ENCODE peak calls at places on chromosomes 6 and 20, in nine cellular contexts. One of them, this sample, is unnamed.

GRCh38 chr6:169869301-169869700 is 117.9 kb downstream of the ERMARD start:
- DNase-seq in left ventricle myocardium superior: no peak
- DNase-seq in SHP77 treated with DMSO at 0.1 percent for 48 hours: no peak
- DNase-seq in T1000: no peak
- DNase-seq in HL-60: no peak
- DNase-seq in NCI-H2081: no peak
- DNase-seq in type B pancreatic cell: peak; percentile 39
- DNase-seq in SK-MEL-5: no peak
- DNase-seq in stomach: no peak
- DNase-seq in this sample: no peak

GRCh38 chr20:22584922-22585785 is 782 bp upstream of the FOXA2 start:
- DNase-seq in left ventricle myocardium superior: no peak
- DNase-seq in SHP77 treated with DMSO at 0.1 percent for 48 hours: peak; percentile 74
- DNase-seq in T1000: no peak
- DNase-seq in HL-60: no peak
- DNase-seq in NCI-H2081: peak; percentile 67
- DNase-seq in type B pancreatic cell: no peak
- DNase-seq in SK-MEL-5: no peak
- DNase-seq in stomach: peak; percentile 57
- DNase-seq in this sample: no peak

GRCh38 chr6:835476-836160 is 142.7 kb upstream of the EXOC2 start:
- DNase-seq in left ventricle myocardium superior: peak; percentile 31
- DNase-seq in SHP77 treated with DMSO at 0.1 percent for 48 hours: no peak
- DNase-seq in T1000: no peak
- DNase-seq in HL-60: no peak
- DNase-seq in NCI-H2081: no peak
- DNase-seq in type B pancreatic cell: no peak
- DNase-seq in SK-MEL-5: no peak
- DNase-seq in stomach: no peak
- DNase-seq in this sample: no peak

GRCh38 chr6:12288844-12289654 is 1.1 kb upstream of the EDN1 start:
- DNase-seq in left ventricle myocardium superior: no peak
- DNase-seq in SHP77 treated with DMSO at 0.1 percent for 48 hours: no peak
- DNase-seq in T1000: peak; percentile 41
- DNase-seq in HL-60: no peak
- DNase-seq in NCI-H2081: peak; percentile 14
- DNase-seq in type B pancreatic cell: no peak
- DNase-seq in SK-MEL-5: peak; percentile 69
- DNase-seq in stomach: peak; percentile 62
- DNase-seq in this sample: peak; percentile 46

GRCh38 chr6:117414770-117415169 is 11.0 kb downstream of the ROS1 start:
- DNase-seq in left ventricle myocardium superior: no peak
- DNase-seq in SHP77 treated with DMSO at 0.1 percent for 48 hours: peak; percentile 46
- DNase-seq in T1000: no peak
- DNase-seq in HL-60: no peak
- DNase-seq in NCI-H2081: no peak
- DNase-seq in type B pancreatic cell: no peak
- DNase-seq in SK-MEL-5: no peak
- DNase-seq in stomach: no peak
- DNase-seq in this sample: no peak

GRCh38 chr6:139369568-139370046 is 4.8 kb downstream of the CITED2 start:
- DNase-seq in left ventricle myocardium superior: no peak
- DNase-seq in SHP77 treated with DMSO at 0.1 percent for 48 hours: peak; percentile 9
- DNase-seq in T1000: peak; percentile 15
- DNase-seq in HL-60: no peak
- DNase-seq in NCI-H2081: peak; percentile 32
- DNase-seq in type B pancreatic cell: no peak
- DNase-seq in SK-MEL-5: peak; percentile 56
- DNase-seq in stomach: no peak
- DNase-seq in this sample: no peak

GRCh38 chr20:43191946-43192847 is 2.5 kb upstream of the PTPRT start:
- DNase-seq in left ventricle myocardium superior: no peak
- DNase-seq in SHP77 treated with DMSO at 0.1 percent for 48 hours: no peak
- DNase-seq in T1000: no peak
- DNase-seq in HL-60: no peak
- DNase-seq in NCI-H2081: no peak
- DNase-seq in type B pancreatic cell: no peak
- DNase-seq in SK-MEL-5: peak; percentile 54
- DNase-seq in stomach: no peak
- DNase-seq in this sample: no peak

GRCh38 chr20:43669332-43669731 is 2.4 kb downstream of the MYBL2 start:
- DNase-seq in left ventricle myocardium superior: no peak
- DNase-seq in SHP77 treated with DMSO at 0.1 percent for 48 hours: no peak
- DNase-seq in T1000: peak; percentile 46
- DNase-seq in HL-60: no peak
- DNase-seq in NCI-H2081: no peak
- DNase-seq in type B pancreatic cell: no peak
- DNase-seq in SK-MEL-5: no peak
- DNase-seq in stomach: peak; percentile 49
- DNase-seq in this sample: no peak

GRCh38 chr6:11043961-11044711 is at the start of gene ELOVL2:
- DNase-seq in left ventricle myocardium superior: peak; percentile 71
- DNase-seq in SHP77 treated with DMSO at 0.1 percent for 48 hours: no peak
- DNase-seq in T1000: peak; percentile 70
- DNase-seq in HL-60: peak; percentile 27
- DNase-seq in NCI-H2081: peak; percentile 54
- DNase-seq in type B pancreatic cell: peak; percentile 81
- DNase-seq in SK-MEL-5: peak; percentile 74
- DNase-seq in stomach: no peak
- DNase-seq in this sample: peak; percentile 43

GRCh38 chr6:137780447-137781034 is 86.5 kb upstream of the TNFAIP3 start:
- DNase-seq in left ventricle myocardium superior: no peak
- DNase-seq in SHP77 treated with DMSO at 0.1 percent for 48 hours: no peak
- DNase-seq in T1000: no peak
- DNase-seq in HL-60: no peak
- DNase-seq in NCI-H2081: no peak
- DNase-seq in type B pancreatic cell: no peak
- DNase-seq in SK-MEL-5: no peak
- DNase-seq in stomach: no peak
- DNase-seq in this sample: no peak

GRCh38 chr20:35710039-35710438 is 10.8 kb downstream of the ROMO1 start:
- DNase-seq in left ventricle myocardium superior: no peak
- DNase-seq in SHP77 treated with DMSO at 0.1 percent for 48 hours: no peak
- DNase-seq in T1000: no peak
- DNase-seq in HL-60: no peak
- DNase-seq in NCI-H2081: no peak
- DNase-seq in type B pancreatic cell: no peak
- DNase-seq in SK-MEL-5: no peak
- DNase-seq in stomach: no peak
- DNase-seq in this sample: no peak

GRCh38 chr6:108432792-108433191 is 127.9 kb upstream of the FOXO3 start:
- DNase-seq in left ventricle myocardium superior: no peak
- DNase-seq in SHP77 treated with DMSO at 0.1 percent for 48 hours: no peak
- DNase-seq in T1000: no peak
- DNase-seq in HL-60: no peak
- DNase-seq in NCI-H2081: no peak
- DNase-seq in type B pancreatic cell: no peak
- DNase-seq in SK-MEL-5: no peak
- DNase-seq in stomach: no peak
- DNase-seq in this sample: no peak

GRCh38 chr20:51513545-51513944 is 29.0 kb downstream of the NFATC2 start:
- DNase-seq in left ventricle myocardium superior: no peak
- DNase-seq in SHP77 treated with DMSO at 0.1 percent for 48 hours: no peak
- DNase-seq in T1000: no peak
- DNase-seq in HL-60: no peak
- DNase-seq in NCI-H2081: no peak
- DNase-seq in type B pancreatic cell: no peak
- DNase-seq in SK-MEL-5: no peak
- DNase-seq in stomach: no peak
- DNase-seq in this sample: no peak

GRCh38 chr6:23659125-23659524 is 466.9 kb upstream of the NRSN1 start:
- DNase-seq in left ventricle myocardium superior: no peak
- DNase-seq in SHP77 treated with DMSO at 0.1 percent for 48 hours: peak; percentile 19
- DNase-seq in T1000: no peak
- DNase-seq in HL-60: no peak
- DNase-seq in NCI-H2081: peak; percentile 36
- DNase-seq in type B pancreatic cell: no peak
- DNase-seq in SK-MEL-5: peak; percentile 88
- DNase-seq in stomach: no peak
- DNase-seq in this sample: no peak

GRCh38 chr6:2794171-2794730 is 29.1 kb downstream of the WRNIP1 start:
- DNase-seq in left ventricle myocardium superior: no peak
- DNase-seq in SHP77 treated with DMSO at 0.1 percent for 48 hours: no peak
- DNase-seq in T1000: no peak
- DNase-seq in HL-60: no peak
- DNase-seq in NCI-H2081: no peak
- DNase-seq in type B pancreatic cell: no peak
- DNase-seq in SK-MEL-5: no peak
- DNase-seq in stomach: no peak
- DNase-seq in this sample: no peak

GRCh38 chr6:160112628-160113294 is 8.9 kb upstream of the SLC22A1 start:
- DNase-seq in left ventricle myocardium superior: no peak
- DNase-seq in SHP77 treated with DMSO at 0.1 percent for 48 hours: no peak
- DNase-seq in T1000: no peak
- DNase-seq in HL-60: no peak
- DNase-seq in NCI-H2081: no peak
- DNase-seq in type B pancreatic cell: no peak
- DNase-seq in SK-MEL-5: no peak
- DNase-seq in stomach: no peak
- DNase-seq in this sample: no peak

GRCh38 chr20:37406010-37406998 is 60.4 kb downstream of the SRC start:
- DNase-seq in left ventricle myocardium superior: peak; percentile 66
- DNase-seq in SHP77 treated with DMSO at 0.1 percent for 48 hours: no peak
- DNase-seq in T1000: peak; percentile 15
- DNase-seq in HL-60: peak; percentile 65
- DNase-seq in NCI-H2081: peak; percentile 45
- DNase-seq in type B pancreatic cell: no peak
- DNase-seq in SK-MEL-5: peak; percentile 59
- DNase-seq in stomach: peak; percentile 45
- DNase-seq in this sample: peak; percentile 83

GRCh38 chr6:29603930-29604329 is 19.0 kb downstream of the OR2H2 start:
- DNase-seq in left ventricle myocardium superior: no peak
- DNase-seq in SHP77 treated with DMSO at 0.1 percent for 48 hours: no peak
- DNase-seq in T1000: no peak
- DNase-seq in HL-60: no peak
- DNase-seq in NCI-H2081: peak; percentile 38
- DNase-seq in type B pancreatic cell: no peak
- DNase-seq in SK-MEL-5: no peak
- DNase-seq in stomach: no peak
- DNase-seq in this sample: no peak